ENCODE peak calls at places on chromosomes 4 and X, in four cellular contexts. I is K562, T is WTC11, B is HepG2. L is an unnamed sample.

GRCh38 chr4:11634283-11634682 is 205.6 kb upstream of the HS3ST1 start:
- DNase-seq in T (no peak), I (no peak), B (no peak), L (no peak)

GRCh38 chr4:56048621-56049427 is 100.1 kb downstream of the CEP135 start:
- DNase-seq in T (peak; percentile 70), B (no peak), I (peak; percentile 67), L (peak; percentile 80)

GRCh38 chrX:71111141-71111843 is at the start of gene IL2RG:
- DNase-seq in I (peak; percentile 47), T (no peak), B (no peak), L (no peak)

GRCh38 chrX:110087485-110088356 is 84.8 kb downstream of the TMEM164 start:
- DNase-seq in I (no peak), T (no peak), B (no peak), L (no peak)

GRCh38 chr4:20313237-20314030 is 61.7 kb downstream of the SLIT2 start:
- DNase-seq in I (no peak), B (peak; percentile 21), T (peak; percentile 80), L (no peak)

GRCh38 chr4:53780736-53781400 is 189.6 kb upstream of the LNX1 start:
- DNase-seq in I (no peak), B (no peak), T (no peak), L (no peak)

GRCh38 chrX:47321978-47322377 is 48.4 kb upstream of the ZNF157 start:
- DNase-seq in B (no peak), T (peak; percentile 47), I (no peak), L (no peak)

GRCh38 chr4:141905751-141906150 is 269.4 kb downstream of the IL15 start:
- DNase-seq in B (no peak), T (no peak), I (no peak), L (no peak)

GRCh38 chr4:141350122-141350904 is 129.6 kb downstream of the ZNF330 start:
- DNase-seq in T (no peak), B (no peak), I (no peak), L (no peak)

GRCh38 chrX:155577682-155578081 is 35.1 kb downstream of the TMLHE start:
- DNase-seq in I (no peak), B (no peak), T (peak; percentile 11), L (no peak)

DNA sequence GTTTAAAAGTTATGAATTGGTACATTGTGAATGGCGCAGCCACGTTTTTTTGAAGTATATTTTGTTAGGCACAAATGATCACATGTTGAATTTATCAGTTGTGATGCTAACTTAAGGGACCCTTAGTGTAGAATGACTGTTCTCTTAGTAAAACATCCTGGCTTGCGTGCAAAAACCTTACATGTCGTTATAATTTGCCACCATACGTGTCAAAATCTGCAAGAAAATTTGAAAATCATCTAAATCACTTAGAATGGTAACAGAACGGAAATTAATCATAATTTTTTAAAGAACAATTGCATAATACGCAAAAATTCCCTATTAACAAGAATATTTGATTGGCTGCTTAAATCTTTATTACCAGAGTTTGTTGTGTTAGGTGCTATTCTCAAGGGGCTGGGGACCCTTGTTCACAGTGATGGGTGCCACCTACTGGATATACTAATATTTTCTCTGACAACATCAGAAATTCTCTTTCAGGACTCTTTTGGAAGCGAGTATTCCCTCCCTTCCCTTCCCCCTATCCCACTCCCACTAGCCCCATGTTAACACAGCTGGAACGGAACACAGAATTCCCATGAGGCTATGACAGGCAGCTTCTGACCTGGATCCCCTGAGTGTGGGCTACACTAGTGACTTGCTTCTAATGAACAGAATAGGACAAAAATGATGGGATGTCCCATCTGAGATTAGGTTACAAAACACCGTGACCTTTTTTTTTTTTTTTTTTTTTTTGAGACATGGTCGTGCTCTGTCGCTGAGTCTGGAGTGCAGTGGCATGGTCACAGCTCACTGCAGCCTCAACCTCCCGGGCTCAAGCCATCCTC is 71.8 kb downstream of the SUPT20HL2 start:
- DNase-seq in I (peak; percentile 22), B (peak; percentile 31), T (no peak), L (peak; percentile 67)
- TF ChIP-seq ELF4 in I (no peak), B (no peak), T (no peak), L (no peak)

DNA sequence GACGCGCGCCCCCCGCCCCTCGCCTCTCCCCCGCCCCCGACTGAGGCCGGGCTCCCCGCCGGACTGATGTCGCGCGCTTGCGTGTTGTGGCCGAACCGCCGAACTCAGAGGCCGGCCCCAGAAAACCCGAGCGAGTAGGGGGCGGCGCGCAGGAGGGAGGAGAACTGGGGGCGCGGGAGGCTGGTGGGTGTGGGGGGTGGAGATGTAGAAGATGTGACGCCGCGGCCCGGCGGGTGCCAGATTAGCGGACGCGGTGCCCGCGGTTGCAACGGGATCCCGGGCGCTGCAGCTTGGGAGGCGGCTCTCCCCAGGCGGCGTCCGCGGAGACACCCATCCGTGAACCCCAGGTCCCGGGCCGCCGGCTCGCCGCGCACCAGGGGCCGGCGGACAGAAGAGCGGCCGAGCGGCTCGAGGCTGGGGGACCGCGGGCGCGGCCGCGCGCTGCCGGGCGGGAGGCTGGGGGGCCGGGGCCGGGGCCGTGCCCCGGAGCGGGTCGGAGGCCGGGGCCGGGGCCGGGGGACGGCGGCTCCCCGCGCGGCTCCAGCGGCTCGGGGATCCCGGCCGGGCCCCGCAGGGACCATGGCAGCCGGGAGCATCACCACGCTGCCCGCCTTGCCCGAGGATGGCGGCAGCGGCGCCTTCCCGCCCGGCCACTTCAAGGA is at the start of gene FGF2:
- DNase-seq in B (no peak), I (peak; percentile 65), T (peak; percentile 78), L (peak; percentile 58)
- TF ChIP-seq ELF4 in B (no peak), I (no peak), T (no peak), L (no peak)

GRCh38 chr4:147543039-147543438 is 62.1 kb downstream of the EDNRA start:
- DNase-seq in B (no peak), I (no peak), T (no peak), L (no peak)

GRCh38 chr4:147542229-147542990 is 61.5 kb downstream of the EDNRA start:
- DNase-seq in T (peak; percentile 15), B (no peak), I (no peak), L (no peak)

GRCh38 chr4:147547314-147548056 is 66.6 kb downstream of the EDNRA start:
- DNase-seq in T (no peak), I (no peak), B (peak; percentile 29), L (no peak)

GRCh38 chr4:147548251-147548650 is 67.4 kb downstream of the EDNRA start:
- DNase-seq in I (no peak), T (no peak), B (no peak), L (no peak)

DNA sequence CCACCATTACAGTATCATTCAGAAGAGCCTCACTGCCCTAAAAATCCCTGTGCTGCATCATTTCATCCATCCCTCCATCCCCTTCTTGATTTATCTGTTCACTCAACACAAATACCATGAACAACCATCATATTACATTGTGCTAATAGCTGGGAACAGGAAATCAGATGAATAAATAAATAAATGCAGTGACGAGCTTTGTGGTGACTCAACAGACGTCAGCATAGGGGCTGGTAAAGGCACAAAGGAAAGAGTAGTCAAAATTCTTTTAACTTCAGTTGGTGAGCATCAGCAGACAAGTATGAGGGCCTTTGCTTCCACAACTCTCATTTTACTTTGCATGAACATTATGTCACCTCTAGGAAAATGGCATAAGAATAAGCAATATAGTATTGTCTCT is 65.4 kb downstream of the EDNRA start:
- DNase-seq in I (no peak), T (no peak), B (no peak), L (no peak)
- TF ChIP-seq ELF4 in I (no peak), T (no peak), B (no peak), L (no peak)

GRCh38 chr4:85061974-85062373 is 95.5 kb upstream of the WDFY3 start:
- DNase-seq in I (no peak), B (no peak), T (no peak), L (no peak)

DNA sequence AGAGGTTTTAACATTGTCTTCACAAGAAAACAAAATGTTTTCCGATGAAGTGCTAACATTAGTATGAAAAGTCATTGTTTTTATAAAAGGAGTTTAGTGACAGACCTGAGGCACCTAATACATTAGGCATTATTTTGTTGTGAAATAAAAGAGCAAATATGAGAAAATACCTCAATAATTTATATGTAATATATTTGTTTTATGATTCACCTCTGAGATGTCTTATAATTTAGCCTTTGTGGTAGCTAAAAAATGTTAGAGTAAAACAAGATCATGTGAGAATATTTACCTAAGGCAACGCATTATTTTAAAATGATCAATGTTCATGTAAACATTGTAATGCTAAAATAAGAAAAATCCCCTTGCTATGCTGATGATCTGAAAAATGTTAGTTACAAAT is 100.9 kb upstream of the WDFY3 start:
- DNase-seq in B (no peak), T (no peak), I (no peak), L (no peak)
- TF ChIP-seq ELF4 in B (no peak), T (no peak), I (no peak), L (no peak)

GRCh38 chrX:69029696-69030245 is 135.5 kb downstream of the PJA1 start:
- DNase-seq in T (no peak), B (no peak), I (no peak), L (peak; percentile 2)

GRCh38 chrX:69032601-69033000 is 132.7 kb downstream of the PJA1 start:
- DNase-seq in I (no peak), B (no peak), T (no peak), L (peak; percentile 7)

GRCh38 chrX:69031181-69031580 is 134.1 kb downstream of the PJA1 start:
- DNase-seq in I (no peak), T (peak; percentile 43), B (peak; percentile 6), L (peak; percentile 7)

GRCh38 chrX:69033936-69034335 is 131.3 kb downstream of the PJA1 start:
- DNase-seq in T (no peak), I (no peak), B (no peak), L (peak; percentile 3)

DNA sequence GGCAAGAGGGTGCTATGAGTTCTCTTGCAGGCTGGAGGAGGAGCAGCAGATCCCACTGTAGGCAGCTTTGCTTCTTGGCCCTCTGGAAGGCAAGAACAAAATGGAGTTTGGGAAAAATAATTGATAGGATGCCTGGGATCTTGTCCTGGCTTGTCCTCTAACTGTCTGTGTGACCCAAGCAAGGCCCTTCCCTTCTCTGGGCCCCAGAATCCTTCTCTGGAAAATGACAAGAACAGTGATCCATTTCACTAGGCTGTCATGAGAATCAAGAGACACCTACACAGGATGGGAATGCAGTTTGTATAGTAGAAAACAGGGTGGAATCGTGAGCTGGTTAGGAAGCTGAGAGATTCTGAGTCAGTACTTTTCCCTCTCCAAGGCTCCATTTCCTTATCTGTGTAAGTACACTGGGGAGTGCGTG is 133.3 kb downstream of the PJA1 start:
- DNase-seq in I (no peak), B (no peak), T (no peak), L (peak; percentile 1)
- TF ChIP-seq ELF4 in I (no peak), B (no peak), T (no peak), L (no peak)

GRCh38 chr4:42397256-42397634 is at the start of gene SHISA3:
- DNase-seq in I (no peak), B (no peak), T (peak; percentile 58), L (peak; percentile 38)
- TF ChIP-seq ELF4 in I (no peak), B (no peak), T (no peak), L (no peak)

L was measured in HEK293T.